ENCODE peak calls at places on chromosome 12, in six cellular contexts. D is HepG2, J is HCT116, K is GM12878, F is H1, B is K562. T is an unnamed sample.

GRCh38 chr12:14774944-14775651 is 28.2 kb downstream of the WBP11 start:
- DNase-seq in D (no peak), J (no peak), K (no peak), F (no peak), B (no peak), T (no peak)

GRCh38 chr12:102023343-102023930 is 38.4 kb downstream of the WASHC3 start:
- DNase-seq in D (no peak), J (no peak), K (no peak), F (no peak), B (no peak), T (no peak)

GRCh38 chr12:5441497-5442236 is 9.8 kb downstream of the NTF3 start:
- DNase-seq in D (no peak), J (no peak), K (no peak), F (no peak), B (no peak), T (peak; percentile 93)

GRCh38 chr12:15853877-15854276 is 28.3 kb upstream of the STRAP start:
- DNase-seq in D (no peak), J (no peak), K (no peak), F (no peak), B (no peak), T (no peak)

GRCh38 chr12:85281947-85282312 is 1.9 kb downstream of the ALX1 start:
- DNase-seq in D (no peak), J (no peak), K (no peak), F (no peak), B (no peak), T (no peak)

GRCh38 chr12:6200266-6201198 is at the start of gene CD9:
- DNase-seq in D (no peak), J (peak; percentile 46), K (no peak), F (no peak), B (peak; percentile 24), T (no peak)

GRCh38 chr12:106205208-106206069 is 42.4 kb downstream of the CKAP4 start:
- DNase-seq in D (peak; percentile 20), J (peak; percentile 64), K (no peak), F (no peak), B (no peak), T (no peak)

GRCh38 chr12:14167005-14167628 is 185.7 kb upstream of the GRIN2B start:
- DNase-seq in D (peak; percentile 30), J (peak; percentile 61), K (no peak), F (no peak), B (peak; percentile 61), T (peak; percentile 79)

GRCh38 chr12:24743891-24744793 is 204.8 kb downstream of the BCAT1 start:
- DNase-seq in D (no peak), J (no peak), K (no peak), F (no peak), B (peak; percentile 79), T (no peak)

GRCh38 chr12:10722502-10722904 is 620 bp downstream of the YBX3 start:
- DNase-seq in D (peak; percentile 19), J (no peak), K (no peak), F (no peak), B (peak; percentile 43), T (peak; percentile 40)

GRCh38 chr12:112450725-112451124 is 32.0 kb downstream of the PTPN11 start:
- DNase-seq in D (no peak), J (no peak), K (no peak), F (no peak), B (no peak), T (no peak)

GRCh38 chr12:111462134-111462821 is 56.6 kb downstream of the SH2B3 start:
- DNase-seq in D (no peak), J (no peak), K (no peak), F (no peak), B (no peak), T (no peak)

GRCh38 chr12:72134934-72135333 is 137.2 kb upstream of the TRHDE start:
- DNase-seq in D (no peak), J (no peak), K (no peak), F (no peak), B (no peak), T (no peak)

GRCh38 chr12:72136792-72137191 is 135.4 kb upstream of the TRHDE start:
- DNase-seq in D (no peak), J (no peak), K (no peak), F (no peak), B (no peak), T (no peak)

GRCh38 chr12:72139411-72139810 is 132.8 kb upstream of the TRHDE start:
- DNase-seq in D (no peak), J (no peak), K (no peak), F (no peak), B (no peak), T (no peak)

DNA sequence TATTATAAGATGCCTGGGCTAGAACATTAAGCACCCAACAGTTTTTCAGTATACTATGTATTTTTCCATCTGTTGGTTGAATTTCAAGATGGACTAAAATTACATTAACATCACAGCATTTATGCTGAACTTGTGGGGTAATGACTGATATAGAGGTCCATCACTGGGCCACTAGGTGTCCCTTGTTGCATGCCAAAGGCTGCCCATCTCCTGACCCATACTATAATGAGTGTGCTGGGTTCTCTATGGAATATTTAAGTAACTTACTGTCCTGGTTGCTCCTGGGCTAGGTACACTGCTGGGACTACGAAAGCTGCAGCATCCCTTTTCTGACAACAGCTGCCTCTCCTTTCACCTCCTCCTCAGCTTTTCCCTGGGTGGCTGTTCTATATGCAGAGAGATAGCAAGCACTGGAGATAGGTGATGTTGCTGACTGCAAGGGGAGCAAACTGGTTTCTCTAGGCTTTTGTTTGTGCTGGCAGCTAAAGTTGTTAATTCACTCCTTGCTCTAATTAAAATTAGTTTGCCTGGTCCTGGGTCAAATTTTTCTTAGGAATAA is 138.6 kb upstream of the TRHDE start:
- DNase-seq in D (no peak), J (no peak), K (no peak), F (no peak), B (no peak), T (peak; percentile 9)
- TF ChIP-seq ZNF274 in D (no peak), J (no peak), K (no peak), F (no peak), B (no peak), T (no peak)

GRCh38 chr12:27455589-27455988 is 9.1 kb downstream of the SMCO2 start:
- DNase-seq in D (no peak), J (no peak), K (no peak), F (no peak), B (no peak), T (no peak)
- TF ChIP-seq ZNF274 in D (no peak), J (no peak), K (no peak), F (no peak), B (no peak), T (no peak)

DNA sequence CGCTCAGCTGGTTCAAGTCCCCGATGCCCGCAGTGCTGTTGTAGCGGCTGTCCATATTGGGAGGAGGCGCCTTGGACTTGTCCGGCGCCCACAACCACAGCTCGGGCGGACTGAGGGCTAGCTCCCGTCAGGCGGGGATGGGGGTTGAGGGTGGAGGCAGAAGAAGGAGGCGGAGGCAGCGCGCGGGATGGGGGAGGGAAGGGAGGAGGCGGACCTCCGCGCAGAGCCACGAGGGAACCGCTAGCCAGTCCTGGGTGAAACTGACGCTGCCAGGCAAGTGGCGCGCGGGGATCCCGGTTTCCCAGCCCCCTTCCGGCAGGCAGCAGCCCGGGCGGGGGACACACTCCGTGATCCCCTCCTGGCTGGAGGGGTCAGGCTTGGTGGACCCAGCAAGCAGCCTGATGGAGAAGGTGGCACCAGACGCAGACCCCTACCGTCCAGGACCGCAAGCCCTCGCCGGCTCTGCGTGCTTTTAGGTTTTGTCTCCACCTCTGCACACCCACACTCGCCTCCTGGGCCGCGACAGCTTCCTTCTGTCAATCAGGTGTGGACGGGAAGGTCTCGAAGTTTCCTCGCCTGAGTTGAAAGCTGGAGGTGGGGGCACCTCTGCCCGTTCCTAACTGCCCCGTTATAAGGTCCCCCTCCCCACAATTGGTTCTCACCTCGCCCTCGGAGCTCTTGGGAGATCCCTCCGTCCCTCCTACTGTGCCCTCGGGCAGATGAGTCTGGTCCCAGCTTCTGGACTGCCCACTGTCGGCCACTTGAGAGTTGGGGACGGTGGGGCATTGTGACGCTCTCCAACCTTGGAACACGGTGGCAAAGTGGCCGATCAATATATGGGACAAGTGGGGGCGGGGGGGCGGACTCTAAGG is at the start of gene CPNE8:
- DNase-seq in D (no peak), J (peak; percentile 48), K (peak; percentile 48), F (no peak), B (peak; percentile 73), T (peak; percentile 35)
- TF ChIP-seq ZNF274 in D (no peak), J (no peak), K (no peak), F (no peak), B (no peak), T (no peak)

GRCh38 chr12:22116376-22116775 is 70.4 kb downstream of the CMAS start:
- DNase-seq in D (no peak), J (no peak), K (no peak), F (no peak), B (no peak), T (no peak)

GRCh38 chr12:22117551-22117950 is 71.5 kb downstream of the CMAS start:
- DNase-seq in D (no peak), J (no peak), K (no peak), F (no peak), B (no peak), T (no peak)

GRCh38 chr12:22124987-22125386 is 79.0 kb downstream of the CMAS start:
- DNase-seq in D (no peak), J (no peak), K (no peak), F (no peak), B (no peak), T (no peak)

GRCh38 chr12:22118206-22118605 is 72.2 kb downstream of the CMAS start:
- DNase-seq in D (no peak), J (no peak), K (no peak), F (no peak), B (no peak), T (no peak)

GRCh38 chr12:22121224-22121623 is 75.2 kb downstream of the CMAS start:
- DNase-seq in D (peak; percentile 9), J (peak; percentile 10), K (no peak), F (no peak), B (peak; percentile 36), T (peak; percentile 55)
- TF ChIP-seq ZNF274 in D (no peak), J (no peak), K (no peak), F (no peak), B (no peak), T (no peak)

DNA sequence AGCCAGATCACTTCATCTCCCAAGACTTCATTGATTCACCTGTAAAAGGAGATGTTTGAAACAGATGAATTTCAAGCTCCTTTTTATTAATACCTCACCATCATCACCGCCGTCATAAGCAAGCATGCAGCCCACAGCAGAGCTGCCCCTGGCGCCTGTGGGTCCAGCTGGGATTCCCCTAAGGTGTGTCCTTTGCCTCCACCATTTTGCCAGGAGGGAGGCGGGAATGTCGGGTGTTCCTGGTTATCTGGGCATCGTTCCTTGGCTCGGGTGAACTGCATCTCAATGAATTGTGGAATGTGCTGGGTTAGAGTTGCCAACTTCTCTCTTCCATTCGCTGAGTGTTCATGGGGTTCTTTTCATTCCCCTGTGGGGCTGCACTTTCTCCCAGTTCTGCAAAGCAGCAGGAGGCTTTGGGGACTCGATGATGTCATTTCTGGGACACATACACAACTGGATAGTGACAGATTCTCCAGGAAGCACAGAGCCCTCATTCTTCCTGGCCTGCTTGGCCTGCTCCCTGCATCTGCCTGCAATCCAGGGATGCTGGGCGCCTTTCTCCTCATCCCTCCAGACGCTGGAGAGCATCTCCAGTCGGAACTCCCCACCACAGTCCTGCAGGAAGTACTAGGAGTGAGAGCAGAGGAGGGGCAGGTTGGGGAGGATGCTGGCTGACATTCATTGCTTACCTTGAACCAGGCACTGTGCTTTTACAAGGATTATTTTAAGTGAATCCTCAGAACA is 10.1 kb downstream of the CCND2 start:
- DNase-seq in D (no peak), J (no peak), K (no peak), F (no peak), B (no peak), T (no peak)
- TF ChIP-seq ZNF274 in D (no peak), J (no peak), K (no peak), F (no peak), B (no peak), T (no peak)

GRCh38 chr12:132484891-132485441 is 5.0 kb upstream of the FBRSL1 start:
- DNase-seq in D (no peak), J (no peak), K (no peak), F (no peak), B (no peak), T (no peak)
- TF ChIP-seq ZNF274 in D (no peak), J (no peak), K (no peak), F (no peak), B (no peak), T (no peak)

T was measured in NT2/D1.